ENCODE peak calls at places on chromosomes 5 and 9, in five cellular contexts. A, X, J, V and F are unnamed samples.

GRCh38 chr5:180598316-180598701 is 7.0 kb upstream of the SCGB3A1 start:
- DNase-seq in A (no peak), X (no peak), J (no peak), V (no peak), F (no peak)

GRCh38 chr9:76610009-76610352 is 151.0 kb downstream of the GCNT1 start:
- DNase-seq in A (no peak), X (peak), J (no peak), V (no peak), F (no peak)

GRCh38 chr5:170755679-170756456 is 27.7 kb upstream of the GABRP start:
- DNase-seq in A (no peak), X (no peak), J (no peak), V (peak), F (no peak)

GRCh38 chr5:149011084-149011483 is 51.8 kb downstream of the SH3TC2 start:
- DNase-seq in A (no peak), X (no peak), J (peak), V (peak), F (peak)

GRCh38 chr5:160398806-160399205 is 1.0 kb downstream of the FAM200C start:
- DNase-seq in A (no peak), X (no peak), J (no peak), V (no peak), F (no peak)

GRCh38 chr9:108813951-108814601 is 41.7 kb downstream of the ACTL7B start:
- DNase-seq in A (no peak), X (no peak), J (peak), V (peak), F (peak)

GRCh38 chr9:14323969-14324366 is 10.0 kb upstream of the NFIB start:
- DNase-seq in A (no peak), X (no peak), J (no peak), V (no peak), F (no peak)

GRCh38 chr5:141186897-141187512 is at the start of gene PCDHB9:
- DNase-seq in A (no peak), X (no peak), J (peak), V (peak), F (no peak)

GRCh38 chr5:34913072-34913471 is 2.2 kb downstream of the RAD1 start:
- DNase-seq in A (peak), X (no peak), J (no peak), V (no peak), F (no peak)

GRCh38 chr5:107213025-107213424 is 457.7 kb downstream of the EFNA5 start:
- DNase-seq in A (no peak), X (no peak), J (no peak), V (no peak), F (no peak)

GRCh38 chr5:179620293-179620692 is 3.2 kb downstream of the HNRNPH1 start:
- DNase-seq in A (no peak), X (no peak), J (no peak), V (no peak), F (no peak)

GRCh38 chr5:149271195-149271716 is 403 bp upstream of the AFAP1L1 start:
- DNase-seq in A (no peak), X (no peak), J (peak), V (no peak), F (peak)

DNA sequence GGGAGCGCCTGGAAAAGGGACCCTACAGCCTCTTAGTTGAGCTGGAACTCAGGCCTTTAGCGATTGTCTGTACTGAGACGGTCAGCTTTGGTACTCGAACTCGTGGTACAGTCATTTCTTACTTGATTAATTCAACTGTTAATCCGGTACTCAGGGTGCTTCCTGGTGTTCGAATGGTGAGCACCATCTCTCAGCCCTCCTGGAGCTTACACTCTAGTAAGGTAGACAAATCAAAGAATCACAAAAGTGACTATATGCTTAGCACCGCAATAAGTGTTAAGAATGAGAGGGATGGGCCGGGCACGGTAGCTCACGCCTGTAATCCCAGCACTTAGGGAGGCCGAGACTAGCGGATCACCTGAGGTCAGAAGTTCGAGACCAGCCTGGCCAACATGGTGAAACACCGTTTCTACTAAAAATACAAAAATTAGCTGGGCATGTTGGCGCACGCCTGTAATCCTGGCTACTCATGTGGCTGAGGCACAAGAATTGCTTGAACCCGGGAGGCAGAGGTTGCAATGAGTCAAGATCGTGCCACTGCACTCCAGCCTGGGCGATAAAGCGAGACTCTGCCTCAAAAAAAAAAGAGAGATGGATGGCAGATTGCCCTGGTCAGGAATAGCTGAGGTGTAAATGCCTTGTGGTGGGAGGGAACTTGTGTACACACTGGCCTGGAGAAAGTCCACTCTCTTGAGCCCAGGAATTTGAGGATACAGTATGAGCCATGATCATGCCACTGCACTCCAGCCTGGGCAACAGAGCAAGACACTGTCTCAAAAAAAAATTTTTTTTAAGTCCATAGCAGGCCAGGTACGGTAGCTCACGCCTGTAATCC is 981 bp downstream of the TCOF1 start:
- DNase-seq in A (no peak), X (no peak), J (peak), V (peak), F (no peak)
- H3K27ac ChIP-seq in A (no peak), X (peak), J (peak), V (peak), F (peak)

DNA sequence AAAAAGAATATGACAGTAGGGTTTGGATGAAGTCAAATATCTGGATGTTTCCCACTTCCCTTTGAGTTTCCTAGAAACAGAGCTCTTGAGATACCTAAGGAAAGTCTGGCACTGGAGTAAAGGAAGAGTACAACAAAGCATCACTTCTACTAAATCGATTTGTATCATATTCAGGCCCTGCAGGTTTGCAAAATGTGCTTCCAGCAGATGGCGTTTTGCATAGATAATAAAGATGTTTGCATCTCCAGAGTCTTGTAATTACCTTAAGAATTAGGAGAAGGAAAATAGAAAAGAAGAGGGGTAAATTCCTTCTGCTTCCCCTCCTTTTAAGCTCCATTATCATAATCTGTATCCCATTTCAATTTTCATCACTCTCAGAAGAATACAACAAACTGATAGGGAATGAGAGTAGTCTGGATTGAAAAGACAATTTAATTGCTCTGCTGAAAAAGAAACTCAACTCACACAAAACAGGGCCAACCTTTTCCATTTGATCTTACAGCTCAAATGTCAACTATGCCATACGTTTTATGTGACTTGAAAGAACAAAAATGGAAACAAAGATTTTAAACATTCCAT is 380.4 kb downstream of the PTPRD start:
- DNase-seq in A (no peak), X (no peak), J (no peak), V (peak), F (no peak)
- TF ChIP-seq CTCF in A (peak), X (no peak), J (no peak), V (peak), F (peak)

GRCh38 chr9:121484659-121485446 is 14.8 kb downstream of the GGTA1 start:
- DNase-seq in A (no peak), X (no peak), J (no peak), V (no peak), F (no peak)
- H3K27ac ChIP-seq in A (no peak), X (peak), J (no peak), V (no peak), F (no peak)

GRCh38 chr5:66242050-66242449 is 98.0 kb downstream of the SREK1 start:
- DNase-seq in A (no peak), X (no peak), J (no peak), V (peak), F (no peak)

GRCh38 chr5:66241136-66241825 is 97.2 kb downstream of the SREK1 start:
- DNase-seq in A (no peak), X (no peak), J (no peak), V (no peak), F (no peak)

GRCh38 chr5:66234241-66234640 is 90.1 kb downstream of the SREK1 start:
- DNase-seq in A (no peak), X (no peak), J (no peak), V (no peak), F (no peak)

GRCh38 chr5:66238435-66238834 is 94.3 kb downstream of the SREK1 start:
- DNase-seq in A (no peak), X (no peak), J (no peak), V (no peak), F (no peak)

GRCh38 chr5:66239034-66239433 is 94.9 kb downstream of the SREK1 start:
- DNase-seq in A (no peak), X (no peak), J (peak), V (peak), F (peak)
- TF ChIP-seq CTCF in A (peak), X (no peak), J (peak), V (peak), F (no peak)

GRCh38 chr9:840343-840742 is 1.2 kb upstream of the DMRT1 start:
- DNase-seq in A (no peak), X (no peak), J (no peak), V (no peak), F (no peak)
- H3K27ac ChIP-seq in A (no peak), X (no peak), J (no peak), V (no peak), F (no peak)